ENCODE peak calls at places on chromosomes 2 and 18, in nine cellular contexts. One of them, this sample, is unnamed.

GRCh38 chr2:25877431-25878360 is 591 bp downstream of the ASXL2 start:
- DNase-seq in endodermal cell: peak; percentile 81
- DNase-seq in PC-3: peak; percentile 53
- DNase-seq in pancreas: peak; percentile 48
- DNase-seq in retinal pigment epithelial cell: peak; percentile 27
- DNase-seq in psoas muscle: peak; percentile 59
- DNase-seq in A549: peak; percentile 75
- DNase-seq in HFF-Myc: peak; percentile 16
- DNase-seq in kidney: no peak
- DNase-seq in this sample: no peak

GRCh38 chr2:1847846-1848598 is 103.7 kb upstream of the PXDN start:
- DNase-seq in psoas muscle: no peak
- DNase-seq in endodermal cell: no peak
- DNase-seq in pancreas: no peak
- DNase-seq in HFF-Myc: no peak
- DNase-seq in retinal pigment epithelial cell: no peak
- DNase-seq in kidney: peak; percentile 3
- DNase-seq in PC-3: no peak
- DNase-seq in A549: no peak
- DNase-seq in this sample: no peak

GRCh38 chr2:127575185-127575765 is 39.8 kb downstream of the MYO7B start:
- DNase-seq in PC-3: no peak
- DNase-seq in HFF-Myc: no peak
- DNase-seq in psoas muscle: no peak
- DNase-seq in kidney: no peak
- DNase-seq in A549: no peak
- DNase-seq in endodermal cell: peak; percentile 14
- DNase-seq in retinal pigment epithelial cell: no peak
- DNase-seq in pancreas: no peak
- DNase-seq in this sample: no peak

GRCh38 chr2:86790828-86791561 is at the start of gene CD8A:
- DNase-seq in kidney: no peak
- DNase-seq in retinal pigment epithelial cell: no peak
- DNase-seq in HFF-Myc: no peak
- DNase-seq in A549: no peak
- DNase-seq in endodermal cell: peak; percentile 71
- DNase-seq in psoas muscle: no peak
- DNase-seq in pancreas: no peak
- DNase-seq in PC-3: no peak
- DNase-seq in this sample: no peak

GRCh38 chr2:213490087-213490486 is 205.8 kb downstream of the SPAG16 start:
- DNase-seq in retinal pigment epithelial cell: peak; percentile 7
- DNase-seq in endodermal cell: no peak
- DNase-seq in psoas muscle: no peak
- DNase-seq in pancreas: no peak
- DNase-seq in kidney: no peak
- DNase-seq in A549: no peak
- DNase-seq in PC-3: peak; percentile 32
- DNase-seq in HFF-Myc: no peak
- DNase-seq in this sample: no peak

GRCh38 chr18:48766025-48766424 is 184.7 kb downstream of the SMAD7 start:
- DNase-seq in PC-3: no peak
- DNase-seq in kidney: no peak
- DNase-seq in HFF-Myc: no peak
- DNase-seq in A549: no peak
- DNase-seq in pancreas: no peak
- DNase-seq in endodermal cell: no peak
- DNase-seq in psoas muscle: no peak
- DNase-seq in retinal pigment epithelial cell: no peak
- DNase-seq in this sample: no peak

GRCh38 chr18:8747440-8747937 is 42.1 kb downstream of the MTCL1 start:
- DNase-seq in A549: peak; percentile 54
- DNase-seq in pancreas: no peak
- DNase-seq in retinal pigment epithelial cell: no peak
- DNase-seq in PC-3: peak; percentile 7
- DNase-seq in endodermal cell: no peak
- DNase-seq in psoas muscle: no peak
- DNase-seq in kidney: no peak
- DNase-seq in HFF-Myc: peak; percentile 91
- DNase-seq in this sample: no peak

GRCh38 chr2:212424090-212424489 is 114.5 kb downstream of the ERBB4 start:
- DNase-seq in PC-3: peak; percentile 58
- DNase-seq in A549: peak; percentile 27
- DNase-seq in psoas muscle: no peak
- DNase-seq in pancreas: no peak
- DNase-seq in endodermal cell: no peak
- DNase-seq in kidney: no peak
- DNase-seq in HFF-Myc: no peak
- DNase-seq in retinal pigment epithelial cell: no peak
- DNase-seq in this sample: no peak

DNA sequence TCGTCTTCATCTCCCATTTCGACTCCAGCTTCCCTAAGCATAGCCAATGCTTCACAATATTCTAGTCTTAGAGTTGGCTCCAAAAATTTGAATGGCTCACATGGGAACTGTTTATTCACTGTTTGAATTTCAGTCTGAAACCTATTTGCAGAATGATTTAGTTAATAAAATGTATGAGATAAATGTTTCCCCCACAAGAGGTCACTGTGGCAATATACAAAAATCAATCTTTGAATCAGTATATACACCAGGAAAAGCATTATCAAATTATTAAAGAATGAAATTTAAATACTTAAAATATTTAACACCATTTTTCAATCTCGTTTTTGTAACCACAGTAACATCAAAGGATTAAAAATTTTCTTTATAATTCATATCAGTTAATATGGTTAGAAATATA is 40.0 kb upstream of the MCM6 start:
- DNase-seq in kidney: no peak
- DNase-seq in psoas muscle: no peak
- DNase-seq in A549: peak; percentile 35
- DNase-seq in endodermal cell: no peak
- DNase-seq in pancreas: no peak
- DNase-seq in retinal pigment epithelial cell: no peak
- DNase-seq in HFF-Myc: no peak
- DNase-seq in PC-3: peak; percentile 76
- DNase-seq in this sample: peak; percentile 37
- TF ChIP-seq CTCF in kidney: peak; percentile 17
- TF ChIP-seq CTCF in psoas muscle: peak; percentile 53
- TF ChIP-seq CTCF in A549: peak; percentile 63
- TF ChIP-seq CTCF in endodermal cell: peak; percentile 76
- TF ChIP-seq CTCF in pancreas: peak; percentile 27
- TF ChIP-seq CTCF in retinal pigment epithelial cell: peak; percentile 36
- TF ChIP-seq CTCF in HFF-Myc: peak; percentile 19
- TF ChIP-seq CTCF in PC-3: peak; percentile 65
- TF ChIP-seq CTCF in this sample: no peak

GRCh38 chr2:172084734-172085459 is 410 bp upstream of the DLX1 start:
- DNase-seq in HFF-Myc: peak; percentile 91
- DNase-seq in retinal pigment epithelial cell: peak; percentile 63
- DNase-seq in A549: peak; percentile 93
- DNase-seq in PC-3: peak; percentile 96
- DNase-seq in psoas muscle: peak; percentile 88
- DNase-seq in endodermal cell: peak; percentile 97
- DNase-seq in kidney: peak; percentile 91
- DNase-seq in pancreas: peak; percentile 61
- DNase-seq in this sample: peak; percentile 86
- H3K4me3 ChIP-seq in HFF-Myc: peak overlapping the region; percentile 63
- H3K4me3 ChIP-seq in retinal pigment epithelial cell: peak overlapping the region; percentile 26
- H3K4me3 ChIP-seq in A549: peak overlapping the region; percentile 79
- H3K4me3 ChIP-seq in PC-3: peak overlapping the region; percentile 94
- H3K4me3 ChIP-seq in psoas muscle: peak overlapping the region; percentile 66
- H3K4me3 ChIP-seq in endodermal cell: peak overlapping the region; percentile 27
- H3K4me3 ChIP-seq in kidney: no peak overlapping the region
- H3K4me3 ChIP-seq in pancreas: peak overlapping the region; percentile 7
- H3K4me3 ChIP-seq in this sample: peak overlapping the region; percentile 47

DNA sequence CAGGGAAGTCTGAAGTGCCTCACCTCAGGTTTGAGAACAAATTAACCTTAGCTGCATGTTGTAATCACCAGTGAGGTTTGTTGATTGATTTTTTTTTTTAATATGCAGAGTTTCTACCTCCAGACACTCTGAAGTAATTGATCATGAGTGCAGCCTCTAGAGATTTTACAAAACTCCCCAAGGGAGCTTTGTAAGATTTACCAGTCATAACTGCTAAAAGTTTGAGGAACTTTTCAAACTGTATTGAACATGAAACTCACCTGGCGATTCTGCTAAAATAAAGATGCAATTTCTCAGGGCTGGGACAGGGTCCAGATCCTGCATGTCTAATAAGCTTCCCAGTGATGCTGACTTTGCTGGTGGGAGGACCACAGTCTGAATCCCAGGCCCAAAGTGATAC is 339.6 kb upstream of the DCC start:
- DNase-seq in retinal pigment epithelial cell: no peak
- DNase-seq in pancreas: no peak
- DNase-seq in PC-3: no peak
- DNase-seq in HFF-Myc: no peak
- DNase-seq in A549: no peak
- DNase-seq in endodermal cell: no peak
- DNase-seq in psoas muscle: no peak
- DNase-seq in kidney: no peak
- DNase-seq in this sample: no peak
- TF ChIP-seq CTCF in retinal pigment epithelial cell: no peak
- TF ChIP-seq CTCF in pancreas: no peak
- TF ChIP-seq CTCF in PC-3: no peak
- TF ChIP-seq CTCF in HFF-Myc: no peak
- TF ChIP-seq CTCF in A549: no peak
- TF ChIP-seq CTCF in endodermal cell: no peak
- TF ChIP-seq CTCF in psoas muscle: no peak
- TF ChIP-seq CTCF in kidney: no peak
- TF ChIP-seq CTCF in this sample: no peak

GRCh38 chr2:172430671-172431070 is 3.3 kb downstream of the ITGA6 start:
- DNase-seq in psoas muscle: no peak
- DNase-seq in pancreas: no peak
- DNase-seq in A549: no peak
- DNase-seq in retinal pigment epithelial cell: no peak
- DNase-seq in endodermal cell: no peak
- DNase-seq in HFF-Myc: no peak
- DNase-seq in PC-3: peak; percentile 73
- DNase-seq in kidney: no peak
- DNase-seq in this sample: no peak

GRCh38 chr2:172428841-172429173 is 1.4 kb downstream of the ITGA6 start:
- DNase-seq in psoas muscle: no peak
- DNase-seq in retinal pigment epithelial cell: no peak
- DNase-seq in HFF-Myc: no peak
- DNase-seq in PC-3: no peak
- DNase-seq in kidney: no peak
- DNase-seq in A549: no peak
- DNase-seq in pancreas: no peak
- DNase-seq in endodermal cell: no peak
- DNase-seq in this sample: no peak

GRCh38 chr2:172431428-172431827 is 4.0 kb downstream of the ITGA6 start:
- DNase-seq in pancreas: peak; percentile 72
- DNase-seq in kidney: no peak
- DNase-seq in retinal pigment epithelial cell: no peak
- DNase-seq in endodermal cell: no peak
- DNase-seq in A549: no peak
- DNase-seq in psoas muscle: no peak
- DNase-seq in PC-3: no peak
- DNase-seq in HFF-Myc: no peak
- DNase-seq in this sample: no peak

GRCh38 chr2:172429351-172429968 is 2.1 kb downstream of the ITGA6 start:
- DNase-seq in kidney: no peak
- DNase-seq in psoas muscle: no peak
- DNase-seq in pancreas: no peak
- DNase-seq in HFF-Myc: no peak
- DNase-seq in PC-3: peak; percentile 35
- DNase-seq in retinal pigment epithelial cell: no peak
- DNase-seq in endodermal cell: peak; percentile 61
- DNase-seq in A549: no peak
- DNase-seq in this sample: no peak

GRCh38 chr2:172430027-172430426 is 2.6 kb downstream of the ITGA6 start:
- DNase-seq in retinal pigment epithelial cell: no peak
- DNase-seq in kidney: no peak
- DNase-seq in psoas muscle: no peak
- DNase-seq in endodermal cell: no peak
- DNase-seq in A549: no peak
- DNase-seq in PC-3: no peak
- DNase-seq in HFF-Myc: no peak
- DNase-seq in pancreas: no peak
- DNase-seq in this sample: no peak
- H3K4me3 ChIP-seq in retinal pigment epithelial cell: no peak overlapping the region
- H3K4me3 ChIP-seq in kidney: peak overlapping the region; percentile 86
- H3K4me3 ChIP-seq in psoas muscle: peak overlapping the region; percentile 94
- H3K4me3 ChIP-seq in endodermal cell: peak overlapping the region; percentile 92
- H3K4me3 ChIP-seq in A549: no peak overlapping the region
- H3K4me3 ChIP-seq in PC-3: peak overlapping the region; percentile 82
- H3K4me3 ChIP-seq in HFF-Myc: no peak overlapping the region
- H3K4me3 ChIP-seq in pancreas: peak overlapping the region; percentile 5
- H3K4me3 ChIP-seq in this sample: no peak overlapping the region

DNA sequence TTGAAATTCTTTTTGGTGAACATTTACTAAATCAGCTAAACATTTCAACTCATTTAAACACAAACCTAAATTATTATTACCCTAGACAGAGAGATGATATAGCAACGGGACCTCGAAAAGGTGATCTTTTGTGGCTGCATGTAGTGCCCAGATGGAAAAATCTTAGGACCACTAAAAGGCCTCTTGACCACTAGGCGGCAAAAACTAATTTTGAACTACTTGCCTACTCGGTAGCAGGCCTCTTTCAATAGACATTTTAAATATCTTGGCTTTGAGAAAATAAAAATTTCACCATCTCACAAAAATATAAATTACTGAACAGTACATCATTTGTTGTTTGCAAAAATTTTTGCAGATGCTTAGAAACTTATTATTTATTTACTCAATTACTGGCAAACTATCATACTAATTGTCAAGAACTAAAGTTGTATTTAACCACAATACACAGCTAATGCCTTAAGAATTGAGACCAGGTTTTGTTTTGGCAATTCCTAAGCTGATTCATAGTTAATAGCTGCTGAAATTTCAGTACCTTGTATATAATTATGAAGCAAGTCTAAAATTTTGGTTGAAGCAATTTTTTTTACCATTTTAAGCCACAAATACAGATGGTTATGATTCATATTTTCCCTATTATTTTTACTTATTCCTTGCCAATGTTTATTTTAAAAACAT is 9.4 kb downstream of the COL3A1 start:
- DNase-seq in HFF-Myc: no peak
- DNase-seq in pancreas: no peak
- DNase-seq in retinal pigment epithelial cell: no peak
- DNase-seq in endodermal cell: no peak
- DNase-seq in kidney: no peak
- DNase-seq in PC-3: peak; percentile 72
- DNase-seq in psoas muscle: no peak
- DNase-seq in A549: no peak
- DNase-seq in this sample: peak; percentile 29
- TF ChIP-seq CTCF in HFF-Myc: peak; percentile 60
- TF ChIP-seq CTCF in pancreas: no peak
- TF ChIP-seq CTCF in retinal pigment epithelial cell: peak; percentile 47
- TF ChIP-seq CTCF in endodermal cell: peak; percentile 76
- TF ChIP-seq CTCF in kidney: no peak
- TF ChIP-seq CTCF in PC-3: peak; percentile 76
- TF ChIP-seq CTCF in psoas muscle: peak; percentile 23
- TF ChIP-seq CTCF in A549: no peak
- TF ChIP-seq CTCF in this sample: peak; percentile 39